ENCODE peak calls at places on chromosomes 7 and 10, in seven cellular contexts. N is breast epithelium, B is fibroblast of pulmonary artery, R is type B pancreatic cell, X is cardiac fibroblast, K is fibroblast of the aortic adventitia, H is tibial nerve. O is an unnamed sample.
A peak's percentile ranks its signal among the peaks of the same experiment; 100 is the strongest.

GRCh38 chr10:84292502-84292901 is 35.9 kb upstream of the CCSER2 start:
- DNase-seq in N (no peak), H (no peak), K (no peak), R (no peak), X (no peak), B (no peak), O (no peak)

GRCh38 chr10:73817826-73818225 is 6.4 kb upstream of the NDST2 start:
- DNase-seq in X (no peak), N (no peak), H (no peak), R (no peak), B (no peak), K (no peak), O (no peak)

GRCh38 chr7:4791738-4792536 is 16.5 kb downstream of the AP5Z1 start:
- DNase-seq in B (peak; percentile 57), R (peak; percentile 84), N (no peak), K (peak; percentile 40), X (peak; percentile 64), H (peak; percentile 84), O (no peak)

GRCh38 chr10:89237849-89238248 is 13.7 kb downstream of the LIPA start:
- DNase-seq in H (no peak), X (no peak), N (no peak), B (no peak), K (no peak), R (no peak), O (no peak)

GRCh38 chr7:75879771-75880184 is 944 bp downstream of the RHBDD2 start:
- DNase-seq in H (no peak), B (peak; percentile 53), N (no peak), R (no peak), X (peak; percentile 17), K (peak; percentile 82), O (peak; percentile 61)

GRCh38 chr7:101436857-101437576 is 74.3 kb downstream of the COL26A1 start:
- DNase-seq in X (no peak), K (no peak), B (no peak), N (no peak), H (no peak), R (no peak), O (no peak)

GRCh38 chr7:129933627-129934026 is 19.1 kb downstream of the UBE2H start:
- DNase-seq in R (no peak), N (no peak), H (no peak), K (no peak), X (no peak), B (no peak), O (no peak)

GRCh38 chr7:149161241-149161848 is 14.1 kb downstream of the ZNF398 start:
- DNase-seq in B (peak; percentile 14), H (no peak), R (no peak), N (no peak), X (peak; percentile 41), K (peak; percentile 8), O (no peak)

DNA sequence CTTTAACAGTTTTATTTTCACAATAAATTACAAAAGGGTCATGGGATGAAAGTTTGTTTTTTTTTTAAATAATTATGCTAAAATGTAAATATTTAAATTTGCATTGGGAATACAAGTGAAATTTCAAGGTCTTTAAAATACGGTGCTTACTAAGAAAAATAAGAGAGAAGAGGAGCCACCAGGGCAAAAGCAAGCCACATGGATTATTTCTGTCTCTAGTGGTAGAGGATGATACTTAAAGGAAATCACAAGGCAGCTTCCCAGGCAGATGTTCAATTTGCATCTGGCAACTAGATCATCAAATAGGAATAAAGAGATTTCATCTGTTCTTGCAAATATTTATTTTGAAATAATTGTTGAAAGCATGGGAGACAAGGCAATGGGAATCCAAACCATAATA is 111.1 kb downstream of the MDFIC start:
- DNase-seq in X (no peak), H (no peak), N (no peak), K (no peak), R (no peak), B (no peak), O (no peak)
- TF ChIP-seq CTCF in X (no peak), H (no peak), N (no peak), K (peak; percentile 13), R (peak; percentile 66), B (no peak), O (no peak)

GRCh38 chr7:6637544-6638229 is 569 bp downstream of the ZNF316 start:
- DNase-seq in H (no peak), B (peak; percentile 8), R (no peak), X (no peak), K (no peak), N (no peak), O (no peak)
- TF ChIP-seq CTCF in H (no peak), B (peak; percentile 17), R (peak; percentile 56), X (no peak), K (peak; percentile 27), N (no peak), O (no peak)

DNA sequence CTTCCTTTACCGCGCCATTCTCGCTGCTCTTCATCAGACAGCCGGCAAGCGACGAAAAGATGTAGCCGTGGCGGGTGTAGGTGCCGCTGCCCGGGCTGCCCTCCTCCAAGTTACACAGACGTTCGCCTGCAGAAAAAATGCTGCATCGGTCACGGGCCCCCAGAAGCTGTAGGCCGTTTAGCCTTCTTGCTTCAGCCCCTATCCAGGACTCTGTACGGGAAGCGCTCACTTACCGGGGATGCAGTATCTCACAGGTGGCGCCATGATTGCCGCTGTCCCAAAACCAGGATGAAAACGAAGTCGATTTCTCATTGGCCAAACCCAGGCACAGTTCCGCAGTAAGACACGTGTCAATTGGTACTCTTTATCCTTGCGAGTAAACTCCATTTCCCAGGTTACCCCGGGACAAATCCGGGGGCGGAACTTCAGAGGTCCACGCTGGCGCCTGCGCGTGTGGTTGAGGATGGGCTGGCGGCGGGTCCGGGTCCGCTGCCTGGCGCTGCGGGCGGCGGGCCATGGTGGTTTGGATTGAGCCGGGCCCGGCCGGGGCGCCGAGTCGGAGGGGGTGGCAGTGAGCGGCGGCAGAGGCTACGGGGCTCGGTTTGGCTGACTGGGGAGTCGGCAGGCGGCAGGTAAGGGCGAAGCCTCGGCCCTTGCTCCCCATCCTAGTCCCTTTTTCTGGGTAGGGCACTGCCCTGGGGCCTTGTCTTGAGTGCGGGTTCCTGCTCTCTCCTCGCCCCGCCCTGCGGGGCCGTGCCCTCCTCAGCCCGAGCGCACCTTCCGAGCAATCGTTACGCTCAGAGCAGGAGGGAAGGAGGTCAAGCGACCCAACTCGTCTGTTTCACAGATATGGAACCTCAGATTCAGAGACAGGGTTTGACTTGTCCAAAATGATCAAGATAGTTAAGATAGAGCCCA is at the start of the genes EXOSC1 and ZDHHC16:
- DNase-seq in H (peak; percentile 90), N (peak; percentile 93), K (peak; percentile 95), R (peak; percentile 89), B (peak; percentile 96), X (peak; percentile 97), O (peak; percentile 90)
- TF ChIP-seq CTCF in H (peak; percentile 33), N (no peak), K (no peak), R (no peak), B (no peak), X (no peak), O (no peak)

DNA sequence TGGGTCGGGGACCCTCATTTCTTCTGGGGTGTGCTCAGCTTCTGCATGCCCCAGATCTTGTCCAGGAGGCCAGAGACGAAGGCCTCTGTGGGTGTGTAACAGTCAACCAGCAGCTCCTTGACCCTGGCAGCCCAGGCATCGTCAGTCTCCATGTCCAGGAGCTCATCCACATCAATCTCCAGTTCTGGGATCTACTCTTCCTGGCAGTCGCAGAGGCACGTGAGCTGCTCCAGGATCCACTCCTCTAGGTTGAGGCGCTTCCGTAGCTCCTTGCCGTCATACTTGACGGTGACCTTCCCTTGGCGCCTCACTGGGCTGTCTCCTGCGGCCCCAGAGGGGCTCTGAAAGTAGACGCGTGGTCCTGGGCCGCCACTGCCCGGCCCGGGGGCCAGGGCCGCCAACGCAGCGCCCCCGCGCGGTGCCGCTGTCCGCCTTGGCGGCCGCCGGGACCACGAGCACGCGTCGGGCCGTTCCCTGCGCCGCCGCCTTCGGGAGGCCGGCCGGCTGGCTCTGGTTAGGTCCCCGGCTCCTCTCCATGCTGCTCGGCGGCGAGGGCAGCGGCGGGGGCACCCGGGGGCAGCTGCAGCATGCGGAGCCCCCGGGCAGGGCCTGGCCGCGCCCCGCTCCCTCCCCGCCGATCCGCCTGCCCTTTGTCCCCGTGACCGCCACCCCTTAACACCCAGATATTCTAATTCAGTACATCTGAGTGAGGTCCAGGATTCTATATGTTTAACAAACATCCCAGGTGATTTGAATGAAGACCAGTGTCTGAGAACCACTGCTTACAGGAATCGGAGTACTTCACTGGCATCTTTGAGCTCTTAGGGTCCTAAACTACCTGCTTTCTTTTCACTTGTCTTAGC is 170.5 kb downstream of the SEPTIN7 start:
- DNase-seq in K (no peak), X (no peak), N (no peak), H (no peak), B (no peak), R (no peak), O (no peak)
- TF ChIP-seq CTCF in K (no peak), X (no peak), N (no peak), H (no peak), B (no peak), R (no peak), O (no peak)

GRCh38 chr10:94803307-94803706 is 40.8 kb downstream of the CYP2C19 start:
- DNase-seq in N (no peak), B (no peak), R (no peak), H (no peak), K (no peak), X (no peak), O (no peak)
- TF ChIP-seq CTCF in N (no peak), B (no peak), R (no peak), H (no peak), K (no peak), X (no peak), O (no peak)

DNA sequence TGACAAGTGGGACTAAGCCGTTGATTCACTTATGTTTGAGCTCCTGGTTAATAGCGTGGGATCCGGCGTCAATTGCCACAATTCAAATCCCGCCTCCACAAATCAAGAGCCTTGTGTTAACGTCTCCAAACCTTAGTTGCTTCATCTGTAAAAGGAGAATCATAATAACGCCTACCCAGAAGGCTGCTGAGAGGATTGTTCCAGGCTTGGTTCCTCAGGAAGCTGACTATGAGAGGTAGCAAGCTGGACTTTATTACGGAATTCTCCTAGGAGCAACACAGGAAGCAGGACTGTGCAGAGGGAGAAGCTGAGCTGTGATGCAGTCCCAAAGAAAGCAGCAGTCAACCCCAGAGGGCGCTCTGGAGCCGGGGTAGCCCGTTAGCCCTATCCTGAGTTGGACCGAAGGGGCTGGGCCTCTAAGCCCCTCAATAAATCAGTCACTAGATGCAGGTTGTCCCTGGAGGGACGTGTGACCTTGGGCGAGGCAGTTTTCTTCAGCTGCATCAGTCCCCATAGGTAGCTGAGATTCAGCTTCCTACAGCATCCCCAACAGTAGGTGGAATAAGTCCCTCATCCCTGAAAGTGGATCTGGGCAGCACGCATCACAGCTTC is 6.9 kb upstream of the BAG3 start:
- DNase-seq in N (no peak), H (no peak), K (no peak), X (no peak), B (no peak), R (no peak), O (no peak)
- TF ChIP-seq CTCF in N (no peak), H (no peak), K (no peak), X (peak; percentile 5), B (no peak), R (peak; percentile 41), O (no peak)

O was measured in astrocyte of the cerebellum.